ENCODE peak calls at places on chromosomes 5 and 9, in ten cellular contexts. S is T-helper 1 cell, W is fibroblast of mammary gland, E is HCEC 1CT, Y is left ventricle myocardium inferior, N is mammary epithelial cell, D is activated T-helper 1 cell treated with Interleukin-2 at 50 U/mL for 16 hours, J is globus pallidus, X is heart left ventricle, M is HT1080. H is an unnamed sample.

GRCh38 chr9:137454145-137454505 is 5.0 kb downstream of the NSMF start:
- DNase-seq in D (peak; percentile 47), J (no peak), Y (peak; percentile 61), X (peak; percentile 62), N (no peak), E (no peak), W (no peak), M (no peak), S (peak; percentile 48), H (peak; percentile 87)

GRCh38 chr9:72478993-72479392 is 42.4 kb upstream of the TMC1 start:
- DNase-seq in N (no peak), M (peak; percentile 44), S (no peak), W (peak; percentile 34), Y (no peak), E (no peak), J (no peak), X (no peak), D (no peak), H (no peak)

GRCh38 chr5:154375331-154376008 is 70.3 kb upstream of the SAP30L start:
- DNase-seq in E (no peak), Y (no peak), J (no peak), W (peak; percentile 33), D (no peak), S (no peak), X (no peak), M (no peak), N (no peak), H (no peak)

GRCh38 chr5:79224275-79224984 is 11.5 kb upstream of the JMY start:
- DNase-seq in N (no peak), D (no peak), M (no peak), Y (no peak), X (no peak), S (no peak), J (no peak), W (no peak), E (no peak), H (no peak)

GRCh38 chr9:111799506-111799905 is 4.8 kb upstream of the SHOC1 start:
- DNase-seq in M (no peak), D (no peak), X (no peak), W (no peak), E (no peak), J (no peak), S (no peak), Y (no peak), N (no peak), H (no peak)

GRCh38 chr5:13632676-13633075 is 311.8 kb downstream of the DNAH5 start:
- DNase-seq in M (peak; percentile 43), N (peak; percentile 71), D (no peak), J (no peak), S (no peak), W (no peak), X (no peak), E (peak; percentile 47), Y (no peak), H (no peak)

GRCh38 chr9:86175743-86176456 is 76.5 kb upstream of the GOLM1 start:
- DNase-seq in E (no peak), D (no peak), S (no peak), W (no peak), Y (no peak), N (no peak), J (no peak), X (no peak), M (no peak), H (no peak)

GRCh38 chr5:102858808-102859207 is 103.7 kb downstream of the PAM start:
- DNase-seq in M (peak; percentile 73), X (no peak), N (peak; percentile 78), W (peak; percentile 94), D (no peak), E (peak; percentile 86), Y (no peak), J (no peak), S (no peak), H (no peak)

GRCh38 chr9:129868571-129869486 is 33.6 kb downstream of the USP20 start:
- DNase-seq in J (no peak), Y (no peak), D (peak; percentile 90), W (no peak), S (peak; percentile 88), E (no peak), X (no peak), N (no peak), M (peak; percentile 40), H (peak; percentile 75)

GRCh38 chr5:179568731-179569130 is 18.4 kb downstream of the RUFY1 start:
- DNase-seq in X (no peak), D (no peak), M (no peak), E (no peak), J (no peak), S (no peak), Y (no peak), N (no peak), W (no peak), H (no peak)

GRCh38 chr9:136615631-136616306 is 46.9 kb upstream of the EGFL7 start:
- DNase-seq in W (peak; percentile 16), J (no peak), X (no peak), M (peak; percentile 32), D (no peak), S (no peak), Y (peak; percentile 15), N (no peak), E (no peak), H (no peak)

GRCh38 chr9:133782157-133783130 is 44.3 kb upstream of the SARDH start:
- DNase-seq in D (peak; percentile 33), S (peak; percentile 57), M (peak; percentile 39), N (peak; percentile 22), J (peak; percentile 63), E (peak; percentile 40), W (peak; percentile 58), Y (peak; percentile 61), X (peak; percentile 65), H (peak; percentile 74)

GRCh38 chr9:123359546-123359945 is 3.5 kb downstream of the CRB2 start:
- DNase-seq in D (no peak), S (no peak), X (no peak), M (no peak), E (no peak), J (no peak), W (no peak), N (no peak), Y (no peak), H (no peak)

GRCh38 chr5:67395790-67396418 is 199.3 kb upstream of the CD180 start:
- DNase-seq in X (no peak), D (no peak), N (no peak), W (peak; percentile 18), E (peak; percentile 54), M (no peak), Y (no peak), S (no peak), J (peak; percentile 76), H (no peak)

GRCh38 chr5:113663879-113664278 is 150.4 kb downstream of the YTHDC2 start:
- DNase-seq in N (peak; percentile 39), E (peak; percentile 48), D (no peak), X (no peak), J (no peak), S (no peak), M (peak; percentile 56), W (peak; percentile 19), Y (peak; percentile 25), H (no peak)

H was measured in Right ventricle myocardium inferior.